ENCODE peak calls at places on chromosomes 1 and 21, in seven cellular contexts. One of them, this sample, is unnamed.

GRCh38 chr1:64363116-64363515 is 106.8 kb upstream of the CACHD1 start:
- DNase-seq in frontal cortex: no peak
- DNase-seq in stomach: no peak
- DNase-seq in kidney epithelial cell: no peak
- DNase-seq in T-helper 1 cell: no peak
- DNase-seq in cardiac muscle cell: no peak
- DNase-seq in left ventricle myocardium inferior: no peak
- DNase-seq in this sample: no peak

GRCh38 chr1:94156226-94156625 is 35.3 kb upstream of the ABCA4 start:
- DNase-seq in frontal cortex: no peak
- DNase-seq in left ventricle myocardium inferior: no peak
- DNase-seq in stomach: no peak
- DNase-seq in T-helper 1 cell: no peak
- DNase-seq in kidney epithelial cell: no peak
- DNase-seq in cardiac muscle cell: no peak
- DNase-seq in this sample: no peak

GRCh38 chr1:76250317-76250716 is 175.8 kb downstream of the ST6GALNAC3 start:
- DNase-seq in stomach: no peak
- DNase-seq in T-helper 1 cell: no peak
- DNase-seq in left ventricle myocardium inferior: no peak
- DNase-seq in kidney epithelial cell: no peak
- DNase-seq in cardiac muscle cell: no peak
- DNase-seq in frontal cortex: no peak
- DNase-seq in this sample: no peak

GRCh38 chr1:154182342-154183044 is 9.4 kb downstream of the TPM3 start:
- DNase-seq in frontal cortex: peak
- DNase-seq in kidney epithelial cell: no peak
- DNase-seq in stomach: peak
- DNase-seq in cardiac muscle cell: peak
- DNase-seq in T-helper 1 cell: peak
- DNase-seq in left ventricle myocardium inferior: peak
- DNase-seq in this sample: peak

GRCh38 chr1:217713223-217713622 is 82.1 kb downstream of the SPATA17 start:
- DNase-seq in T-helper 1 cell: no peak
- DNase-seq in frontal cortex: no peak
- DNase-seq in kidney epithelial cell: no peak
- DNase-seq in cardiac muscle cell: no peak
- DNase-seq in stomach: no peak
- DNase-seq in left ventricle myocardium inferior: no peak
- DNase-seq in this sample: no peak

GRCh38 chr1:116909511-116910378 is at the start of gene PTGFRN:
- DNase-seq in T-helper 1 cell: peak
- DNase-seq in left ventricle myocardium inferior: peak
- DNase-seq in stomach: peak
- DNase-seq in cardiac muscle cell: peak
- DNase-seq in kidney epithelial cell: no peak
- DNase-seq in frontal cortex: peak
- DNase-seq in this sample: peak

GRCh38 chr1:21597754-21598153 is 71.4 kb downstream of the RAP1GAP start:
- DNase-seq in cardiac muscle cell: no peak
- DNase-seq in left ventricle myocardium inferior: no peak
- DNase-seq in stomach: no peak
- DNase-seq in frontal cortex: no peak
- DNase-seq in T-helper 1 cell: no peak
- DNase-seq in kidney epithelial cell: no peak
- DNase-seq in this sample: no peak

GRCh38 chr1:245488346-245489110 is 333.7 kb downstream of the KIF26B start:
- DNase-seq in left ventricle myocardium inferior: no peak
- DNase-seq in stomach: no peak
- DNase-seq in cardiac muscle cell: no peak
- DNase-seq in frontal cortex: no peak
- DNase-seq in kidney epithelial cell: no peak
- DNase-seq in T-helper 1 cell: no peak
- DNase-seq in this sample: no peak

GRCh38 chr1:59568158-59568935 is 246.4 kb upstream of the HOOK1 start:
- DNase-seq in left ventricle myocardium inferior: no peak
- DNase-seq in frontal cortex: no peak
- DNase-seq in kidney epithelial cell: no peak
- DNase-seq in stomach: no peak
- DNase-seq in cardiac muscle cell: no peak
- DNase-seq in T-helper 1 cell: no peak
- DNase-seq in this sample: no peak

GRCh38 chr1:68363346-68363745 is 86.4 kb downstream of the RPE65 start:
- DNase-seq in cardiac muscle cell: no peak
- DNase-seq in frontal cortex: no peak
- DNase-seq in stomach: no peak
- DNase-seq in kidney epithelial cell: no peak
- DNase-seq in left ventricle myocardium inferior: no peak
- DNase-seq in T-helper 1 cell: no peak
- DNase-seq in this sample: no peak

GRCh38 chr1:50419192-50419906 is 3.9 kb downstream of the DMRTA2 start:
- DNase-seq in frontal cortex: no peak
- DNase-seq in T-helper 1 cell: no peak
- DNase-seq in kidney epithelial cell: no peak
- DNase-seq in stomach: no peak
- DNase-seq in cardiac muscle cell: no peak
- DNase-seq in left ventricle myocardium inferior: no peak
- DNase-seq in this sample: no peak

GRCh38 chr1:50108497-50109073 is at the start of gene ELAVL4:
- DNase-seq in left ventricle myocardium inferior: no peak
- DNase-seq in stomach: no peak
- DNase-seq in T-helper 1 cell: no peak
- DNase-seq in kidney epithelial cell: no peak
- DNase-seq in frontal cortex: peak
- DNase-seq in cardiac muscle cell: no peak
- DNase-seq in this sample: no peak

GRCh38 chr1:60436148-60436547 is 362.6 kb upstream of the C1orf87 start:
- DNase-seq in kidney epithelial cell: no peak
- DNase-seq in cardiac muscle cell: no peak
- DNase-seq in left ventricle myocardium inferior: no peak
- DNase-seq in T-helper 1 cell: no peak
- DNase-seq in frontal cortex: no peak
- DNase-seq in stomach: no peak
- DNase-seq in this sample: no peak

GRCh38 chr1:224554620-224555259 is 61.4 kb upstream of the CNIH3 start:
- DNase-seq in T-helper 1 cell: no peak
- DNase-seq in kidney epithelial cell: no peak
- DNase-seq in left ventricle myocardium inferior: no peak
- DNase-seq in cardiac muscle cell: no peak
- DNase-seq in stomach: no peak
- DNase-seq in frontal cortex: no peak
- DNase-seq in this sample: no peak

GRCh38 chr1:247401310-247402098 is 14.5 kb upstream of the NLRP3 start:
- DNase-seq in left ventricle myocardium inferior: no peak
- DNase-seq in frontal cortex: no peak
- DNase-seq in T-helper 1 cell: no peak
- DNase-seq in kidney epithelial cell: no peak
- DNase-seq in stomach: no peak
- DNase-seq in cardiac muscle cell: no peak
- DNase-seq in this sample: no peak

GRCh38 chr1:219847215-219847855 is 81.0 kb downstream of the SLC30A10 start:
- DNase-seq in frontal cortex: no peak
- DNase-seq in stomach: no peak
- DNase-seq in cardiac muscle cell: no peak
- DNase-seq in left ventricle myocardium inferior: no peak
- DNase-seq in kidney epithelial cell: peak
- DNase-seq in T-helper 1 cell: no peak
- DNase-seq in this sample: no peak

GRCh38 chr1:205517288-205517687 is 12.8 kb downstream of the CDK18 start:
- DNase-seq in stomach: no peak
- DNase-seq in frontal cortex: no peak
- DNase-seq in left ventricle myocardium inferior: no peak
- DNase-seq in T-helper 1 cell: no peak
- DNase-seq in kidney epithelial cell: no peak
- DNase-seq in cardiac muscle cell: no peak
- DNase-seq in this sample: no peak

GRCh38 chr1:38791892-38792291 is 67.7 kb downstream of the RRAGC start:
- DNase-seq in left ventricle myocardium inferior: no peak
- DNase-seq in cardiac muscle cell: no peak
- DNase-seq in kidney epithelial cell: no peak
- DNase-seq in T-helper 1 cell: no peak
- DNase-seq in frontal cortex: no peak
- DNase-seq in stomach: no peak
- DNase-seq in this sample: no peak

GRCh38 chr1:203888807-203889251 is 27.4 kb downstream of the SNRPE start:
- DNase-seq in left ventricle myocardium inferior: no peak
- DNase-seq in stomach: no peak
- DNase-seq in kidney epithelial cell: no peak
- DNase-seq in T-helper 1 cell: no peak
- DNase-seq in frontal cortex: no peak
- DNase-seq in cardiac muscle cell: no peak
- DNase-seq in this sample: no peak

GRCh38 chr1:42035205-42035829 is 116.6 kb upstream of the HIVEP3 start:
- DNase-seq in T-helper 1 cell: peak
- DNase-seq in cardiac muscle cell: peak
- DNase-seq in frontal cortex: peak
- DNase-seq in kidney epithelial cell: peak
- DNase-seq in stomach: peak
- DNase-seq in left ventricle myocardium inferior: peak
- DNase-seq in this sample: no peak

GRCh38 chr21:14306143-14306907 is 76.6 kb downstream of the HSPA13 start:
- DNase-seq in T-helper 1 cell: no peak
- DNase-seq in stomach: no peak
- DNase-seq in cardiac muscle cell: no peak
- DNase-seq in left ventricle myocardium inferior: no peak
- DNase-seq in frontal cortex: no peak
- DNase-seq in kidney epithelial cell: no peak
- DNase-seq in this sample: no peak

GRCh38 chr21:15480160-15480559 is 249.6 kb upstream of the USP25 start:
- DNase-seq in T-helper 1 cell: no peak
- DNase-seq in stomach: no peak
- DNase-seq in frontal cortex: no peak
- DNase-seq in kidney epithelial cell: no peak
- DNase-seq in cardiac muscle cell: no peak
- DNase-seq in left ventricle myocardium inferior: no peak
- DNase-seq in this sample: no peak

GRCh38 chr1:109628540-109629321 is 9.1 kb downstream of the AMPD2 start:
- DNase-seq in cardiac muscle cell: no peak
- DNase-seq in left ventricle myocardium inferior: no peak
- DNase-seq in kidney epithelial cell: peak
- DNase-seq in T-helper 1 cell: no peak
- DNase-seq in frontal cortex: no peak
- DNase-seq in stomach: no peak
- DNase-seq in this sample: no peak

GRCh38 chr21:42537106-42537742 is 23.6 kb downstream of the SLC37A1 start:
- DNase-seq in stomach: no peak
- DNase-seq in left ventricle myocardium inferior: no peak
- DNase-seq in frontal cortex: peak
- DNase-seq in cardiac muscle cell: no peak
- DNase-seq in T-helper 1 cell: no peak
- DNase-seq in kidney epithelial cell: no peak
- DNase-seq in this sample: no peak

GRCh38 chr1:151887028-151887427 is 22.3 kb downstream of the THEM4 start:
- DNase-seq in kidney epithelial cell: no peak
- DNase-seq in left ventricle myocardium inferior: no peak
- DNase-seq in stomach: no peak
- DNase-seq in cardiac muscle cell: no peak
- DNase-seq in frontal cortex: no peak
- DNase-seq in T-helper 1 cell: no peak
- DNase-seq in this sample: no peak

GRCh38 chr1:156498447-156499193 is 2.0 kb downstream of the MEF2D start:
- DNase-seq in stomach: peak
- DNase-seq in cardiac muscle cell: peak
- DNase-seq in frontal cortex: no peak
- DNase-seq in kidney epithelial cell: no peak
- DNase-seq in left ventricle myocardium inferior: peak
- DNase-seq in T-helper 1 cell: no peak
- DNase-seq in this sample: no peak

GRCh38 chr1:156500847-156501686 is 492 bp upstream of the MEF2D start:
- DNase-seq in kidney epithelial cell: peak
- DNase-seq in left ventricle myocardium inferior: peak
- DNase-seq in T-helper 1 cell: peak
- DNase-seq in frontal cortex: peak
- DNase-seq in stomach: peak
- DNase-seq in cardiac muscle cell: peak
- DNase-seq in this sample: peak

GRCh38 chr1:85330206-85330605 is 53.8 kb upstream of the BCL10 start:
- DNase-seq in cardiac muscle cell: no peak
- DNase-seq in frontal cortex: no peak
- DNase-seq in kidney epithelial cell: peak
- DNase-seq in stomach: no peak
- DNase-seq in left ventricle myocardium inferior: no peak
- DNase-seq in T-helper 1 cell: no peak
- DNase-seq in this sample: no peak

GRCh38 chr1:77824694-77825355 is 45.4 kb downstream of the MIGA1 start:
- DNase-seq in left ventricle myocardium inferior: no peak
- DNase-seq in kidney epithelial cell: no peak
- DNase-seq in stomach: no peak
- DNase-seq in T-helper 1 cell: no peak
- DNase-seq in frontal cortex: no peak
- DNase-seq in cardiac muscle cell: no peak
- DNase-seq in this sample: no peak

GRCh38 chr1:2046225-2046917 is 3.8 kb upstream of the PRKCZ start:
- DNase-seq in frontal cortex: no peak
- DNase-seq in kidney epithelial cell: no peak
- DNase-seq in T-helper 1 cell: no peak
- DNase-seq in cardiac muscle cell: peak
- DNase-seq in stomach: peak
- DNase-seq in left ventricle myocardium inferior: peak
- DNase-seq in this sample: no peak